ENCODE peak calls at places on chromosomes 16 and 17, in nine cellular contexts. M is brain microvascular endothelial cell; T is PC-3; P is CD4-positive, alpha-beta T cell; X is CD8-positive, alpha-beta T cell; W is dorsolateral prefrontal cortex; R is WERI-Rb-1; B is adrenal gland; V is endothelial cell of umbilical vein. N is an unnamed sample.

GRCh38 chr17:28188841-28189263 is 130.1 kb upstream of the TMEM97 start:
- DNase-seq in M (no peak), T (peak; percentile 3), P (no peak), X (no peak), W (no peak), R (no peak), B (no peak), V (peak; percentile 33), N (peak; percentile 11)

GRCh38 chr17:29069526-29070041 is 26.6 kb downstream of the PIPOX start:
- DNase-seq in M (no peak), T (no peak), P (no peak), X (no peak), W (peak; percentile 66), R (no peak), B (no peak), V (peak; percentile 42), N (peak; percentile 75)

GRCh38 chr17:28473542-28473941 is at the start of gene SLC13A2:
- DNase-seq in M (no peak), T (no peak), P (no peak), X (no peak), W (no peak), R (peak; percentile 53), B (no peak), V (no peak), N (no peak)

GRCh38 chr16:46852130-46852529 is 21.1 kb upstream of the C16orf87 start:
- DNase-seq in M (no peak), T (no peak), P (no peak), X (no peak), W (no peak), R (no peak), B (no peak), V (no peak), N (no peak)

GRCh38 chr17:82639628-82640027 is 8.6 kb downstream of the WDR45B start:
- DNase-seq in M (no peak), T (no peak), P (no peak), X (no peak), W (no peak), R (no peak), B (no peak), V (no peak), N (no peak)

GRCh38 chr16:85641776-85642176 is 28.7 kb downstream of the GSE1 start:
- DNase-seq in M (peak; percentile 3), T (no peak), P (no peak), X (no peak), W (no peak), R (no peak), B (peak; percentile 90), V (no peak), N (no peak)

GRCh38 chr16:88058136-88058535 is 106.9 kb downstream of the BANP start:
- DNase-seq in M (no peak), T (no peak), P (no peak), X (no peak), W (no peak), R (no peak), B (no peak), V (no peak), N (no peak)

GRCh38 chr16:66196770-66197169 is 169.7 kb upstream of the CDH5 start:
- DNase-seq in M (no peak), T (no peak), P (no peak), X (no peak), W (no peak), R (no peak), B (no peak), V (no peak), N (no peak)

GRCh38 chr16:1194665-1195392 is 30.2 kb downstream of the TPSG1 start:
- DNase-seq in M (no peak), T (no peak), P (no peak), X (peak; percentile 12), W (no peak), R (no peak), B (peak; percentile 85), V (no peak), N (peak; percentile 23)

GRCh38 chr17:43881176-43881575 is 26.2 kb downstream of the MPP2 start:
- DNase-seq in M (no peak), T (no peak), P (no peak), X (no peak), W (no peak), R (no peak), B (no peak), V (no peak), N (no peak)

GRCh38 chr17:11642655-11643054 is 44.4 kb downstream of the DNAH9 start:
- DNase-seq in M (no peak), T (no peak), P (no peak), X (no peak), W (peak; percentile 21), R (no peak), B (no peak), V (no peak), N (no peak)

GRCh38 chr17:35588196-35588920 is 1.2 kb downstream of the AP2B1 start:
- DNase-seq in M (peak; percentile 71), T (peak; percentile 93), P (no peak), X (no peak), W (no peak), R (no peak), B (no peak), V (peak; percentile 37), N (peak; percentile 89)

GRCh38 chr16:27270389-27270788 is 1.8 kb upstream of the NSMCE1 start:
- DNase-seq in M (no peak), T (no peak), P (no peak), X (no peak), W (no peak), R (no peak), B (no peak), V (no peak), N (no peak)

GRCh38 chr16:71383054-71383773 is 24.7 kb downstream of the CALB2 start:
- DNase-seq in M (peak; percentile 1), T (peak; percentile 7), P (no peak), X (no peak), W (no peak), R (peak; percentile 16), B (no peak), V (no peak), N (no peak)

GRCh38 chr16:87661561-87661960 is 59.3 kb downstream of the JPH3 start:
- DNase-seq in M (peak; percentile 29), T (peak; percentile 23), P (no peak), X (peak; percentile 27), W (no peak), R (no peak), B (peak; percentile 32), V (peak; percentile 43), N (peak; percentile 55)

GRCh38 chr17:50322271-50322670 is 23.7 kb upstream of the XYLT2 start:
- DNase-seq in M (no peak), T (no peak), P (no peak), X (no peak), W (no peak), R (no peak), B (no peak), V (no peak), N (no peak)

GRCh38 chr16:46783800-46784199 is 35.7 kb upstream of the MYLK3 start:
- DNase-seq in M (no peak), T (no peak), P (no peak), X (no peak), W (no peak), R (no peak), B (no peak), V (no peak), N (no peak)

GRCh38 chr17:79089720-79090502 is 15.3 kb downstream of the ENGASE start:
- DNase-seq in M (no peak), T (no peak), P (no peak), X (no peak), W (no peak), R (peak; percentile 71), B (no peak), V (no peak), N (no peak)

GRCh38 chr17:69573396-69573795 is 158.9 kb downstream of the MAP2K6 start:
- DNase-seq in M (no peak), T (no peak), P (no peak), X (no peak), W (no peak), R (no peak), B (no peak), V (no peak), N (no peak)

GRCh38 chr16:69105501-69106361 is at the start of gene HAS3:
- DNase-seq in M (peak; percentile 44), T (peak; percentile 75), P (no peak), X (no peak), W (peak; percentile 53), R (peak; percentile 64), B (peak; percentile 55), V (peak; percentile 69), N (peak; percentile 73)

GRCh38 chr17:20967776-20968175 is 75.0 kb downstream of the USP22 start:
- DNase-seq in M (no peak), T (no peak), P (no peak), X (no peak), W (no peak), R (no peak), B (no peak), V (no peak), N (no peak)

GRCh38 chr16:23952128-23953041 is 116.6 kb downstream of the PRKCB start:
- DNase-seq in M (peak; percentile 14), T (no peak), P (no peak), X (peak; percentile 56), W (peak; percentile 79), R (peak; percentile 28), B (peak; percentile 16), V (no peak), N (no peak)

GRCh38 chr16:67141391-67141790 is 9.4 kb downstream of the B3GNT9 start:
- DNase-seq in M (no peak), T (no peak), P (no peak), X (no peak), W (no peak), R (no peak), B (no peak), V (no peak), N (no peak)

GRCh38 chr16:4935231-4935855 is 1.6 kb downstream of the PPL start:
- DNase-seq in M (no peak), T (no peak), P (no peak), X (no peak), W (no peak), R (no peak), B (peak; percentile 89), V (no peak), N (peak; percentile 46)
- H3K27ac ChIP-seq in M (no peak overlapping the region), T (no peak overlapping the region), P (no peak overlapping the region), X (no peak overlapping the region), W (no peak overlapping the region), R (no peak overlapping the region), B (peak overlapping the region; percentile 63), V (no peak overlapping the region), N (peak overlapping the region; percentile 100)

GRCh38 chr16:50067290-50067853 is 1.6 kb downstream of the HEATR3 start:
- DNase-seq in M (peak; percentile 60), T (peak; percentile 36), P (peak; percentile 33), X (peak; percentile 31), W (peak; percentile 36), R (peak; percentile 48), B (no peak), V (peak; percentile 73), N (peak; percentile 16)
- TF ChIP-seq CTCF in M (peak; percentile 77), T (peak; percentile 44), P (peak; percentile 46), X (peak; percentile 54), W (peak; percentile 35), R (peak; percentile 59), B (no peak), V (peak; percentile 56), N (peak; percentile 25)

GRCh38 chr17:75647061-75647460 is 13.8 kb downstream of the SMIM5 start:
- DNase-seq in M (no peak), T (no peak), P (no peak), X (no peak), W (no peak), R (no peak), B (no peak), V (no peak), N (no peak)
- H3K27ac ChIP-seq in M (no peak overlapping the region), T (peak overlapping the region; percentile 94), P (no peak overlapping the region), X (no peak overlapping the region), W (peak overlapping the region; percentile 97), R (no peak overlapping the region), B (no peak overlapping the region), V (no peak overlapping the region), N (peak overlapping the region; percentile 68)

GRCh38 chr16:10944249-10945064 is at the start of gene CLEC16A:
- DNase-seq in M (peak; percentile 96), T (peak; percentile 94), P (peak; percentile 91), X (peak; percentile 97), W (peak; percentile 98), R (peak; percentile 98), B (peak; percentile 99), V (peak; percentile 98), N (peak; percentile 95)
- TF ChIP-seq CTCF in M (no peak), T (no peak), P (no peak), X (no peak), W (peak; percentile 52), R (no peak), B (peak; percentile 19), V (no peak), N (no peak)